ENCODE peak calls at places on chromosomes 5 and 9, in eight cellular contexts. B is foreskin fibroblast; F is WTC11; J is heart left ventricle; X is GM13977; M is AG09309; T is CD8-positive, alpha-beta T cell; G is IMR-90. I is an unnamed sample.

GRCh38 chr5:29197636-29198035 is 1995.8 kb upstream of the CDH6 start:
- DNase-seq in G (no peak), F (no peak), X (no peak), J (no peak), B (no peak), T (no peak), M (no peak), I (no peak)

GRCh38 chr9:35828716-35829083 is at the start of gene FAM221B:
- DNase-seq in M (no peak), T (no peak), F (peak), B (no peak), G (no peak), J (no peak), X (peak), I (peak)

GRCh38 chr5:168468836-168469235 is 17.4 kb upstream of the RARS1 start:
- DNase-seq in G (peak), T (no peak), F (no peak), J (no peak), X (no peak), M (peak), B (peak), I (no peak)

GRCh38 chr5:1685076-1685475 is 114.6 kb downstream of the MRPL36 start:
- DNase-seq in J (no peak), F (no peak), M (no peak), B (no peak), G (no peak), T (no peak), X (no peak), I (no peak)

GRCh38 chr5:73892806-73893205 is 266.8 kb downstream of the ARHGEF28 start:
- DNase-seq in X (no peak), J (no peak), T (no peak), B (peak), M (peak), F (no peak), G (peak), I (no peak)

GRCh38 chr9:114616684-114617520 is 5.8 kb downstream of the TMEM268 start:
- DNase-seq in J (peak), G (no peak), B (no peak), T (no peak), M (no peak), X (peak), F (no peak), I (no peak)

GRCh38 chr9:124485201-124485600 is 22.0 kb downstream of the NR5A1 start:
- DNase-seq in J (no peak), G (no peak), B (no peak), F (no peak), X (no peak), M (no peak), T (no peak), I (no peak)

GRCh38 chr5:171275822-171276544 is 33.1 kb upstream of the TLX3 start:
- DNase-seq in G (no peak), T (no peak), J (no peak), M (no peak), F (no peak), X (no peak), B (no peak), I (no peak)

GRCh38 chr5:123778641-123779040 is 266.7 kb downstream of the CSNK1G3 start:
- DNase-seq in G (no peak), F (no peak), B (no peak), M (no peak), X (no peak), J (no peak), T (no peak), I (no peak)

GRCh38 chr9:105415344-105415980 is 32.4 kb upstream of the FSD1L start:
- DNase-seq in B (no peak), G (peak), J (peak), X (peak), M (no peak), F (peak), T (peak), I (peak)

GRCh38 chr5:163867738-163868137 is 362.3 kb downstream of the MAT2B start:
- DNase-seq in M (no peak), J (no peak), B (no peak), G (peak), F (no peak), X (no peak), T (no peak), I (no peak)

GRCh38 chr9:91495450-91495849 is 71.8 kb upstream of the NFIL3 start:
- DNase-seq in F (no peak), T (no peak), X (no peak), J (no peak), G (peak), M (peak), B (peak), I (no peak)

GRCh38 chr9:99093492-99093791 is 11.5 kb upstream of the TGFBR1 start:
- DNase-seq in M (no peak), G (no peak), F (no peak), J (no peak), T (no peak), B (no peak), X (no peak), I (no peak)

GRCh38 chr5:81006955-81007636 is 46.9 kb downstream of the RASGRF2 start:
- DNase-seq in X (no peak), F (no peak), J (no peak), M (no peak), T (peak), G (no peak), B (no peak), I (no peak)

GRCh38 chr5:140550147-140551079 is 3.0 kb downstream of the EIF4EBP3 start:
- DNase-seq in J (no peak), F (no peak), X (no peak), M (no peak), T (no peak), G (no peak), B (no peak), I (no peak)

GRCh38 chr5:151465476-151465875 is 18.1 kb downstream of the SLC36A1 start:
- DNase-seq in M (no peak), J (no peak), B (no peak), T (no peak), X (no peak), G (no peak), F (no peak), I (no peak)

GRCh38 chr9:78989031-78989658 is 582.6 kb upstream of the TLE4 start:
- DNase-seq in T (no peak), X (no peak), J (no peak), F (no peak), G (peak), M (no peak), B (no peak), I (no peak)

GRCh38 chr5:91189480-91190332 is 193.4 kb downstream of the ARRDC3 start:
- DNase-seq in M (peak), F (no peak), J (peak), X (no peak), T (no peak), G (peak), B (peak), I (no peak)

GRCh38 chr5:132094393-132095076 is 20.9 kb downstream of the CSF2 start:
- DNase-seq in M (peak), G (peak), J (no peak), B (peak), F (no peak), T (no peak), X (no peak), I (no peak)

GRCh38 chr5:36209664-36210063 is 32.1 kb downstream of the NADK2 start:
- DNase-seq in T (no peak), J (no peak), F (no peak), B (peak), X (no peak), M (no peak), G (peak), I (no peak)

GRCh38 chr5:122313001-122313402 is 965 bp downstream of the SNCAIP start:
- DNase-seq in F (no peak), G (peak), J (peak), B (no peak), X (no peak), T (no peak), M (no peak), I (no peak)

GRCh38 chr9:137881591-137882505 is 4.3 kb downstream of the CACNA1B start:
- DNase-seq in M (no peak), X (no peak), G (no peak), B (no peak), F (no peak), J (no peak), T (no peak), I (no peak)

GRCh38 chr9:77605449-77606220 is 42.5 kb downstream of the GNA14 start:
- DNase-seq in F (no peak), G (no peak), B (no peak), M (no peak), J (no peak), T (no peak), X (no peak), I (no peak)

GRCh38 chr5:13831236-13831810 is 113.2 kb downstream of the DNAH5 start:
- DNase-seq in B (no peak), J (no peak), T (no peak), F (no peak), X (no peak), G (peak), M (no peak), I (no peak)

GRCh38 chr5:1110930-1111726 is 735 bp downstream of the SLC12A7 start:
- DNase-seq in F (no peak), B (no peak), X (peak), J (peak), M (no peak), T (no peak), G (no peak), I (no peak)

GRCh38 chr5:41402845-41403244 is 107.6 kb downstream of the PLCXD3 start:
- DNase-seq in X (no peak), M (no peak), J (no peak), T (no peak), B (no peak), G (no peak), F (no peak), I (no peak)

GRCh38 chr9:82168585-82168984 is 180.0 kb downstream of the SPATA31D1 start:
- DNase-seq in F (no peak), M (no peak), T (no peak), G (peak), X (no peak), J (no peak), B (no peak), I (no peak)

GRCh38 chr9:87518702-87519335 is 21.2 kb downstream of the DAPK1 start:
- DNase-seq in T (no peak), G (no peak), F (no peak), J (peak), B (no peak), M (no peak), X (no peak), I (no peak)

GRCh38 chr9:137416563-137417151 is 6.3 kb downstream of the EXD3 start:
- DNase-seq in M (no peak), J (no peak), G (no peak), X (no peak), F (no peak), T (no peak), B (no peak), I (no peak)

GRCh38 chr5:95895771-95896170 is 65.9 kb downstream of the ELL2 start:
- DNase-seq in T (no peak), M (no peak), F (peak), X (no peak), B (no peak), G (no peak), J (no peak), I (no peak)

GRCh38 chr5:11377896-11378295 is 526.4 kb downstream of the CTNND2 start:
- DNase-seq in M (no peak), T (no peak), G (no peak), F (no peak), J (no peak), B (no peak), X (no peak), I (no peak)

GRCh38 chr9:89821081-89821480 is 216.3 kb downstream of the GADD45G start:
- DNase-seq in G (no peak), X (no peak), B (no peak), M (no peak), T (no peak), F (peak), J (no peak), I (no peak)

GRCh38 chr5:139745800-139746690 is 49.6 kb upstream of the PSD2 start:
- DNase-seq in T (peak), M (no peak), B (peak), X (peak), F (peak), J (peak), G (peak), I (peak)

GRCh38 chr5:142716963-142717362 is 31.1 kb upstream of the FGF1 start:
- DNase-seq in F (peak), T (peak), M (no peak), B (no peak), X (peak), G (peak), J (peak), I (peak)
- TF ChIP-seq CTCF in F (peak), T (no peak), M (peak), B (peak), X (peak), G (peak), J (peak), I (peak)

DNA sequence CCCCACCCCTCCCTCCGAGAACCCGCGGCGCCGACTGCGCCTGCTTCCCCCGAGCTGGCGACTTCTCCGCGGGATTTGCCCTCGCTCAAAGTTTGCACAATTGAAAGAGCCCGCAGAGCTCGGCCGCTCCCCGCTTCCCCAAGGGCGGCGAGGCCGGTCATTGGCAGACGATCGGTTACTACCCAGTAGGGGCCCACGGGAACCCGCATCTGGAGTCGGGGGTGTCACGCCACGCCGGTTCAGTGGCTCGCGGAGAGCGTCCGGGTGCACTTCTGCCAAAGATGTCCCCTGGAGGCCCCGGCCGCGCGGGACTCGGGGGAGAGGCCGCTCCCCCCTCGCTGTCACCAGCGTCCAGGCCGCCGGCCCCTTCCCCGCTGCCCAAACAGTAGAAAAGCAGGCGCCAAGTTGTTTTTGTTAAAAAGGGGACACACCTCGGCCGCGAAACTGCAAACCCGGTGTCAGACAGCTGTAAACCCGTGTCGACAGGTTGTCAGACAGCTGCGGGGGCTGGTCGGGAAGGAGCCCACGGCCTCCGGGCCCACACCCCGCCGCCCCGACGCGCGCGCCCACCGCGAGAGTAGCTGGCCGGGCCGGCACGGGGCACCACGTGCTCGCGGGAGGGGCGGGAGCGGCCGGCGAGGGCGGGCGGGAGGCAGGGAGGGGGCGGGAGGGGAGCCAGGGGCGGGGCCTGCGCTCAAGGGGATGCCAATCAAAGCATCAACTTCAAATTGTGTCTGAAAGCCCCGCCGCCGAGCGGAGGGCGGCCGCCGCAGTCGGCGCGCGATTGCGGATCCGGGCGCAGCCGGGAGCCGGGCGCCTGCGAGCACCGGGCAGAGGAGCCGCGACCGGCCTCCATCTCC is at the start of gene IRX1:
- DNase-seq in B (peak), F (peak), G (no peak), M (no peak), T (no peak), J (no peak), X (peak), I (no peak)
- TF ChIP-seq CTCF in B (no peak), F (no peak), G (no peak), M (no peak), T (no peak), J (no peak), X (no peak), I (no peak)

GRCh38 chr9:107154291-107154690 is 128.8 kb upstream of the RAD23B start:
- DNase-seq in J (no peak), X (no peak), B (no peak), M (no peak), T (no peak), G (no peak), F (no peak), I (no peak)

GRCh38 chr9:107161338-107161737 is 121.7 kb upstream of the RAD23B start:
- DNase-seq in J (no peak), T (no peak), M (no peak), F (no peak), G (no peak), B (no peak), X (no peak), I (no peak)

GRCh38 chr9:107155244-107155817 is 127.7 kb upstream of the RAD23B start:
- DNase-seq in X (no peak), G (no peak), T (no peak), F (no peak), B (no peak), M (no peak), J (no peak), I (no peak)

GRCh38 chr9:107154766-107155165 is 128.3 kb upstream of the RAD23B start:
- DNase-seq in X (no peak), G (no peak), J (no peak), M (no peak), F (no peak), B (no peak), T (no peak), I (no peak)

DNA sequence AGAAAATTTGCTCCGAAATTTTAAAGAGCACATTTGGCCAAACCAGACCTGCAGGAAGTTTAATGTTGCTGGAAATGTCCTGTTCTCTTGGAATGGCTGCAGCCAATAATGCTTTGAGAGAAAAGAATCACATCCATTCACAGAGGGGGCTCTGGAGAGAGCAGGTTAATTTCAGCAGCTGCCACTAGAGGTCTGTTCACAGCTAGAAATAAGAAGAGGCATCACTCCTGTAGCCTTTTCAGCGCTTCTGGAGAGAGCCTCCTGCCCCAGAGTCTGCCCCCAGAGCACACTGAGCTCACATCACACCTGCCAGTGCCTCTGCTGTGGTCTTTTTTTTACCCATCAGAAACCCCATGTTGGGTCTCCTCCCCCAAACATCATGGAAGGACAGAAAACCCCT is 124.8 kb upstream of the RAD23B start:
- DNase-seq in F (peak), T (no peak), G (peak), M (no peak), B (no peak), X (peak), J (no peak), I (peak)
- TF ChIP-seq CTCF in F (peak), T (no peak), G (peak), M (peak), B (peak), X (peak), J (peak), I (peak)

DNA sequence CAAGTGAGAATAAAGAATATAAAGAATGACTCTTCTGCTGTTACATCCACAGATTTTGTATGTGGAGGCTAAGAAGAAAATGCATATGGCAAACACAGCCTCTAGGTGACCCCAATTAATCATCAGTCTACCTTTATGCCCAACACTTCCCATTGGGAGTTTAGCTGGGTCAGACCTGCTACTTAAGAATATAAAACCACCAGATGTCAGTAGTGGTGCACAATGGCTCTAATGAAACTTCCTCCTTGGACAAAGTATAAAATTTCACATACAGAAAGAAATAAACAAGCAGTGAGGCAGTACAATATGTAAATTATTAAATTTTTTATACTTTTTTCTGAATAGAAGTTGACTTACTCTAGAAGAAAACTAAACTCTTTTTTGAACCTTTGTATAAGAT is 539.9 kb downstream of the BRINP1 start:
- DNase-seq in X (no peak), B (no peak), M (no peak), T (no peak), G (no peak), F (no peak), J (no peak), I (no peak)
- TF ChIP-seq CTCF in X (no peak), B (no peak), M (no peak), T (no peak), G (no peak), F (no peak), J (peak), I (peak)

GRCh38 chr5:119743927-119744326 is 114.6 kb downstream of the FAM170A start:
- DNase-seq in F (peak), X (peak), J (no peak), T (no peak), M (no peak), B (no peak), G (peak), I (peak)
- TF ChIP-seq CTCF in F (peak), X (peak), J (peak), T (peak), M (peak), B (peak), G (no peak), I (peak)

DNA sequence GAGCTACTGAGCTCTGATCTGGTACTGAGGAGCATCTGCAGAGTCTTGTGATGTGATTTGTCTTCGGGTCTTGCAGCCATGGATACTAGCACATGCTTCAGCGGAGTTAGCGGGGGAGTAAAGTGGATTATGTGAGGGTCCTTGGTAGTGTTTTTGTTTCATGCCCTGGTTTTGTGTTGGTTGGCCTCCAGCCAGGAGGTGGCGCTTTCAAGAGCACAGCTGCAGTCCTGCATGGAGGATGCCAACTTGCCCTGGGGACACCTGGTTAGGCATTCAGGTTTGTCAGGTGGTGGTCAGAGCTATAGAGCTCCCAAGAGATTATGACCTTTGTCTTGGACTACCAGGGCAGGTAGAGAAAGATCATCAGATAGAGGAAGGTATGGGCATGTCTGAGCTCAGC is 185.8 kb upstream of the CDH6 start:
- DNase-seq in G (no peak), J (no peak), X (no peak), F (peak), B (no peak), T (no peak), M (no peak), I (no peak)
- TF ChIP-seq CTCF in G (no peak), J (no peak), X (no peak), F (peak), B (no peak), T (no peak), M (no peak), I (no peak)

GRCh38 chr5:111755942-111756353 is 1.0 kb downstream of the NREP start:
- DNase-seq in T (no peak), X (no peak), F (no peak), J (no peak), M (no peak), B (no peak), G (peak), I (no peak)

GRCh38 chr5:111755264-111755941 is 1.6 kb downstream of the NREP start:
- DNase-seq in G (no peak), B (no peak), T (no peak), J (no peak), X (no peak), M (no peak), F (no peak), I (no peak)

GRCh38 chr5:111758284-111758628 is 1.3 kb upstream of the NREP start:
- DNase-seq in G (no peak), X (no peak), F (no peak), J (no peak), B (no peak), M (no peak), T (no peak), I (no peak)

GRCh38 chr5:111757582-111758283 is 739 bp upstream of the NREP start:
- DNase-seq in G (peak), M (peak), X (peak), F (peak), B (peak), T (peak), J (peak), I (peak)

GRCh38 chr5:111756701-111757581 is at the start of gene NREP:
- DNase-seq in B (peak), X (peak), F (peak), G (peak), M (peak), T (peak), J (peak), I (peak)
- TF ChIP-seq CTCF in B (peak), X (peak), F (no peak), G (peak), M (peak), T (peak), J (peak), I (peak)

I was measured in neural crest cell.